ENCODE peak calls at places on chromosomes 13 and 19, in ten cellular contexts. H, F, J, M, R, U, V, L, X and B are unnamed samples.

GRCh38 chr13:79289557-79289956 is 116.5 kb downstream of the RBM26 start:
- DNase-seq in X (no peak), J (no peak), M (no peak), H (no peak), L (no peak), U (no peak), R (no peak), V (no peak), F (no peak), B (no peak)

GRCh38 chr19:10228925-10229324 is 2.2 kb downstream of the S1PR2 start:
- DNase-seq in V (peak; percentile 36), X (no peak), U (peak; percentile 9), L (peak; percentile 79), R (no peak), J (peak; percentile 61), F (peak; percentile 57), M (peak; percentile 52), H (no peak), B (no peak)

GRCh38 chr13:49620170-49620621 is 8.1 kb upstream of the ARL11 start:
- DNase-seq in R (no peak), H (no peak), V (no peak), M (no peak), U (no peak), F (no peak), J (no peak), X (no peak), L (no peak), B (no peak)

GRCh38 chr13:43110658-43111057 is 87.3 kb downstream of the DNAJC15 start:
- DNase-seq in R (no peak), M (no peak), J (no peak), X (no peak), V (no peak), H (no peak), L (no peak), U (no peak), F (no peak), B (no peak)

GRCh38 chr19:6712231-6712630 is 8.2 kb downstream of the C3 start:
- DNase-seq in U (no peak), R (peak; percentile 29), H (no peak), J (no peak), V (no peak), L (no peak), F (no peak), M (no peak), X (no peak), B (no peak)

GRCh38 chr13:68160466-68160865 is 930.3 kb upstream of the PCDH9 start:
- DNase-seq in M (no peak), V (no peak), H (no peak), X (no peak), R (no peak), F (no peak), L (no peak), J (no peak), U (no peak), B (no peak)

GRCh38 chr13:111319998-111320911 is at the start of gene TEX29:
- DNase-seq in M (no peak), L (no peak), R (no peak), X (no peak), V (no peak), F (no peak), J (no peak), U (no peak), H (no peak), B (no peak)

GRCh38 chr13:88823114-88823513 is 1151.9 kb downstream of the SLITRK5 start:
- DNase-seq in L (no peak), M (no peak), F (no peak), X (no peak), V (no peak), J (no peak), H (no peak), U (no peak), R (no peak), B (no peak)

GRCh38 chr13:27712421-27712820 is 79.9 kb upstream of the GSX1 start:
- DNase-seq in V (no peak), L (no peak), R (no peak), F (peak; percentile 38), X (no peak), J (peak; percentile 12), U (peak; percentile 5), M (peak; percentile 12), H (no peak), B (no peak)

GRCh38 chr13:23655321-23655720 is 85.1 kb downstream of the TNFRSF19 start:
- DNase-seq in L (no peak), U (no peak), H (no peak), M (no peak), J (no peak), F (no peak), X (no peak), R (no peak), V (no peak), B (no peak)

GRCh38 chr13:81133066-81133465 is 792.1 kb upstream of the SPRY2 start:
- DNase-seq in U (no peak), H (no peak), J (peak; percentile 61), R (no peak), L (no peak), M (no peak), V (no peak), F (peak; percentile 37), X (no peak), B (peak; percentile 53)

GRCh38 chr13:20924758-20925394 is 22.3 kb upstream of the XPO4 start:
- DNase-seq in R (peak; percentile 80), X (peak; percentile 60), J (peak; percentile 90), U (peak; percentile 68), H (no peak), L (peak; percentile 45), V (peak; percentile 85), F (peak; percentile 91), M (peak; percentile 89), B (peak; percentile 90)

GRCh38 chr19:30543243-30543945 is 171.2 kb downstream of the ZNF536 start:
- DNase-seq in M (no peak), V (no peak), J (no peak), X (no peak), U (no peak), H (no peak), F (no peak), L (no peak), R (no peak), B (no peak)

GRCh38 chr19:55384576-55385235 is 614 bp upstream of the TMEM238 start:
- DNase-seq in U (peak; percentile 34), F (no peak), M (no peak), R (peak; percentile 66), V (no peak), L (no peak), H (no peak), J (no peak), X (no peak), B (no peak)
- TF ChIP-seq CTCF in U (no peak), F (no peak), M (no peak), R (no peak), V (no peak), L (no peak), H (no peak), J (no peak), X (no peak), B (no peak)

GRCh38 chr19:19385131-19385899 is 20.2 kb upstream of the GATAD2A start:
- DNase-seq in U (peak; percentile 97), F (peak; percentile 100), M (peak; percentile 100), R (peak; percentile 100), H (peak; percentile 98), J (peak; percentile 100), L (peak; percentile 98), V (peak; percentile 100), X (peak; percentile 99), B (peak; percentile 100)
- TF ChIP-seq CTCF in U (no peak), F (no peak), M (peak; percentile 21), R (peak; percentile 27), H (peak; percentile 17), J (peak; percentile 1), L (no peak), V (no peak), X (peak; percentile 44), B (no peak)

DNA sequence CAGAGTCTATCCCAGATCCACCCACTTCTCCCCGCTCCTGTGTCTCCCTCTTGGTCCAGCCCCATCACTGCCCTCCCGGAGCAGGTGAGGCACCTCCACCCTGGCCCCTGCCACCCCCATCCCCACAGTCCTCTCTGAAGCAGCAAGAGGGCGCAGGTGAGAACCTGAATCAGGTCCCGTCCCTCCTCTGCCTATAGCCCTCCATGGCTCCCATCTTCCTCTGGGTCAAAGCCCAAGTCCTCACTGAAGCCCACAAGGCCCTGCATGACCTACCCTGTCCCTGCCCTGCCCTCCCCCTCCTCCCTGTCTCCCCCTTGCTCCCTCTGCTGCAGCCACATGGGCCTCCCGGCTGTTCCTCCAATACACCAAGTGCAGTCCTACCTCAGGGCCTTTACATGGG is 10.8 kb upstream of the ZNRF4 start:
- DNase-seq in X (no peak), J (no peak), V (no peak), U (no peak), R (no peak), M (no peak), H (no peak), L (no peak), F (no peak), B (no peak)
- TF ChIP-seq CTCF in X (no peak), J (no peak), V (no peak), U (no peak), R (no peak), M (no peak), H (no peak), L (no peak), F (no peak), B (no peak)

GRCh38 chr19:5567971-5568407 is 236 bp upstream of the TINCR start:
- DNase-seq in X (no peak), L (no peak), M (no peak), U (peak; percentile 6), R (no peak), V (no peak), F (no peak), J (no peak), H (no peak), B (no peak)

GRCh38 chr19:5564930-5565329 is 2.8 kb downstream of the TINCR start:
- DNase-seq in L (no peak), R (no peak), H (no peak), V (no peak), J (no peak), M (no peak), F (no peak), U (no peak), X (no peak), B (no peak)

GRCh38 chr19:5563941-5564612 is 3.7 kb downstream of the TINCR start:
- DNase-seq in U (peak; percentile 12), R (no peak), F (no peak), H (no peak), L (no peak), V (no peak), M (peak; percentile 62), X (no peak), J (peak; percentile 10), B (no peak)

GRCh38 chr19:5571777-5572176 is 4.0 kb upstream of the TINCR start:
- DNase-seq in X (no peak), M (no peak), R (no peak), H (no peak), J (no peak), V (no peak), U (no peak), L (no peak), F (no peak), B (no peak)

DNA sequence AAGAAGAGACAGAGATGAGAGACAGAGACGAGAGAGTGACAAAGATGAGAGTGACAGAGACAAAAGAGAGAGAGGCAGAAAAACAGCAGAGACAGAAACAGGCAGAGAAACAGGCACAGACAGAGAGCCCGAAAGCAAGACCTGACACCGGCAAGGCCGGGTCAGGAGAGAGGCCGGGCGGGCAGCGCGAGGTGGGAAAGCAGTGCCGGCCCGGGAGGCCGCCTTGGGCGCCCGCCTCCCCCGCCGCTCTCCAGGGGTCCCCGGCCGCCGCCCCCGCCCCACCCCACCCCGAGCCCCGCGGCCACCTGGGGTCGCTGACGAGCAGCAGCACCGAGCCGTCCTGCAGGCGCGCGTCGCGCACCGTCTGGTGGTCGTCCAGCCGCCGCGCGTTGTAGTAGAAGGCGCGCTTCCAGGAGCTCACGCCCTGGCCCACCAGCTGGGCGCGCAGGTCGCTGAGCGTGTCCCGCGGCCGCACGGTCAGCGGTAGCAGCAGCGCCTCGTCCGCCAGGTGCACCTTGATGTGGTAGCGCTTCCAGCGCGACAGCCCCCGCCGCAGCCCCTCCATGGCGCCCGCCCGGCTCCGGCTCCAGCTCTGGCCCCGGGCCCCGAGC is at the start of gene TINCR:
- DNase-seq in F (no peak), X (no peak), R (no peak), J (no peak), M (no peak), L (no peak), V (peak; percentile 70), H (no peak), U (peak; percentile 5), B (no peak)
- TF ChIP-seq CTCF in F (peak; percentile 7), X (no peak), R (no peak), J (no peak), M (no peak), L (no peak), V (peak; percentile 26), H (no peak), U (peak; percentile 27), B (no peak)